ENCODE peak calls at places on chromosomes 3 and 15, in seven cellular contexts. One of them, this sample, is unnamed.

GRCh38 chr3:150635526-150635925 is 32.4 kb downstream of the SELENOT start:
- DNase-seq in CD8-positive, alpha-beta memory T cell: peak; percentile 10
- DNase-seq in astrocyte: no peak
- DNase-seq in CD8-positive, alpha-beta T cell: no peak
- DNase-seq in heart right ventricle: no peak
- DNase-seq in adipocyte: no peak
- DNase-seq in tibial nerve: no peak
- DNase-seq in this sample: no peak

GRCh38 chr15:88799341-88799740 is 3.9 kb upstream of the ACAN start:
- DNase-seq in heart right ventricle: no peak
- DNase-seq in astrocyte: no peak
- DNase-seq in adipocyte: no peak
- DNase-seq in CD8-positive, alpha-beta memory T cell: no peak
- DNase-seq in tibial nerve: no peak
- DNase-seq in CD8-positive, alpha-beta T cell: no peak
- DNase-seq in this sample: no peak

GRCh38 chr3:127081001-127081720 is 98.2 kb downstream of the PLXNA1 start:
- DNase-seq in heart right ventricle: no peak
- DNase-seq in CD8-positive, alpha-beta memory T cell: no peak
- DNase-seq in adipocyte: no peak
- DNase-seq in tibial nerve: no peak
- DNase-seq in astrocyte: no peak
- DNase-seq in CD8-positive, alpha-beta T cell: no peak
- DNase-seq in this sample: no peak

GRCh38 chr3:42148982-42149432 is 57.9 kb downstream of the TRAK1 start:
- DNase-seq in heart right ventricle: peak; percentile 74
- DNase-seq in CD8-positive, alpha-beta memory T cell: no peak
- DNase-seq in astrocyte: peak; percentile 88
- DNase-seq in adipocyte: peak; percentile 68
- DNase-seq in tibial nerve: peak; percentile 62
- DNase-seq in CD8-positive, alpha-beta T cell: no peak
- DNase-seq in this sample: peak; percentile 13

GRCh38 chr15:30038667-30039523 is 43.9 kb upstream of the GOLGA8J start:
- DNase-seq in adipocyte: no peak
- DNase-seq in tibial nerve: no peak
- DNase-seq in CD8-positive, alpha-beta memory T cell: no peak
- DNase-seq in astrocyte: no peak
- DNase-seq in CD8-positive, alpha-beta T cell: no peak
- DNase-seq in heart right ventricle: no peak
- DNase-seq in this sample: peak; percentile 95

GRCh38 chr15:50024183-50024795 is 94.7 kb downstream of the ATP8B4 start:
- DNase-seq in adipocyte: peak; percentile 30
- DNase-seq in heart right ventricle: no peak
- DNase-seq in astrocyte: no peak
- DNase-seq in CD8-positive, alpha-beta memory T cell: no peak
- DNase-seq in CD8-positive, alpha-beta T cell: no peak
- DNase-seq in tibial nerve: peak; percentile 13
- DNase-seq in this sample: no peak

GRCh38 chr15:94584833-94585244 is 353.5 kb downstream of the MCTP2 start:
- DNase-seq in CD8-positive, alpha-beta T cell: peak; percentile 57
- DNase-seq in tibial nerve: no peak
- DNase-seq in astrocyte: peak; percentile 23
- DNase-seq in heart right ventricle: peak; percentile 8
- DNase-seq in adipocyte: no peak
- DNase-seq in CD8-positive, alpha-beta memory T cell: peak; percentile 49
- DNase-seq in this sample: no peak

GRCh38 chr15:75921732-75922703 is 18.3 kb downstream of the FBXO22 start:
- DNase-seq in CD8-positive, alpha-beta T cell: no peak
- DNase-seq in adipocyte: peak; percentile 69
- DNase-seq in astrocyte: peak; percentile 51
- DNase-seq in heart right ventricle: peak; percentile 32
- DNase-seq in CD8-positive, alpha-beta memory T cell: no peak
- DNase-seq in tibial nerve: peak; percentile 74
- DNase-seq in this sample: peak; percentile 80

GRCh38 chr3:181442066-181442465 is 269.7 kb upstream of the SOX2 start:
- DNase-seq in astrocyte: no peak
- DNase-seq in tibial nerve: no peak
- DNase-seq in CD8-positive, alpha-beta memory T cell: no peak
- DNase-seq in adipocyte: no peak
- DNase-seq in CD8-positive, alpha-beta T cell: no peak
- DNase-seq in heart right ventricle: no peak
- DNase-seq in this sample: no peak

GRCh38 chr3:11290743-11291680 is 18.8 kb downstream of the ATG7 start:
- DNase-seq in heart right ventricle: no peak
- DNase-seq in tibial nerve: no peak
- DNase-seq in astrocyte: peak; percentile 74
- DNase-seq in CD8-positive, alpha-beta memory T cell: peak; percentile 49
- DNase-seq in adipocyte: peak; percentile 40
- DNase-seq in CD8-positive, alpha-beta T cell: peak; percentile 41
- DNase-seq in this sample: peak; percentile 44

GRCh38 chr3:67016522-67017080 is 18.5 kb downstream of the KBTBD8 start:
- DNase-seq in CD8-positive, alpha-beta memory T cell: no peak
- DNase-seq in astrocyte: no peak
- DNase-seq in adipocyte: no peak
- DNase-seq in heart right ventricle: no peak
- DNase-seq in tibial nerve: no peak
- DNase-seq in CD8-positive, alpha-beta T cell: no peak
- DNase-seq in this sample: no peak

GRCh38 chr15:101167791-101168462 is 83.9 kb downstream of the CHSY1 start:
- DNase-seq in tibial nerve: peak; percentile 55
- DNase-seq in CD8-positive, alpha-beta T cell: peak; percentile 68
- DNase-seq in adipocyte: peak; percentile 16
- DNase-seq in astrocyte: peak; percentile 99
- DNase-seq in CD8-positive, alpha-beta memory T cell: no peak
- DNase-seq in heart right ventricle: peak; percentile 86
- DNase-seq in this sample: peak; percentile 92

GRCh38 chr3:127052121-127052561 is 69.2 kb downstream of the PLXNA1 start:
- DNase-seq in adipocyte: no peak
- DNase-seq in heart right ventricle: peak; percentile 35
- DNase-seq in CD8-positive, alpha-beta memory T cell: no peak
- DNase-seq in astrocyte: no peak
- DNase-seq in tibial nerve: peak; percentile 61
- DNase-seq in CD8-positive, alpha-beta T cell: no peak
- DNase-seq in this sample: peak; percentile 35

GRCh38 chr3:196178993-196179379 is 32.2 kb downstream of the ZDHHC19 start:
- DNase-seq in tibial nerve: no peak
- DNase-seq in CD8-positive, alpha-beta T cell: no peak
- DNase-seq in astrocyte: no peak
- DNase-seq in CD8-positive, alpha-beta memory T cell: no peak
- DNase-seq in heart right ventricle: no peak
- DNase-seq in adipocyte: no peak
- DNase-seq in this sample: no peak

GRCh38 chr3:196180346-196180745 is 30.9 kb downstream of the ZDHHC19 start:
- DNase-seq in adipocyte: no peak
- DNase-seq in CD8-positive, alpha-beta T cell: no peak
- DNase-seq in astrocyte: no peak
- DNase-seq in tibial nerve: no peak
- DNase-seq in heart right ventricle: no peak
- DNase-seq in CD8-positive, alpha-beta memory T cell: no peak
- DNase-seq in this sample: no peak

GRCh38 chr3:196177967-196178366 is 33.2 kb downstream of the ZDHHC19 start:
- DNase-seq in CD8-positive, alpha-beta memory T cell: no peak
- DNase-seq in adipocyte: no peak
- DNase-seq in tibial nerve: no peak
- DNase-seq in CD8-positive, alpha-beta T cell: no peak
- DNase-seq in heart right ventricle: no peak
- DNase-seq in astrocyte: no peak
- DNase-seq in this sample: no peak

GRCh38 chr3:196181127-196181546 is 30.1 kb downstream of the ZDHHC19 start:
- DNase-seq in CD8-positive, alpha-beta T cell: no peak
- DNase-seq in tibial nerve: no peak
- DNase-seq in heart right ventricle: no peak
- DNase-seq in astrocyte: no peak
- DNase-seq in CD8-positive, alpha-beta memory T cell: no peak
- DNase-seq in adipocyte: no peak
- DNase-seq in this sample: no peak

GRCh38 chr3:196179380-196180308 is 31.6 kb downstream of the ZDHHC19 start:
- DNase-seq in astrocyte: peak; percentile 93
- DNase-seq in CD8-positive, alpha-beta memory T cell: peak; percentile 89
- DNase-seq in CD8-positive, alpha-beta T cell: peak; percentile 97
- DNase-seq in adipocyte: peak; percentile 45
- DNase-seq in heart right ventricle: no peak
- DNase-seq in tibial nerve: no peak
- DNase-seq in this sample: peak; percentile 70
- H3K4me3 ChIP-seq in astrocyte: peak overlapping the region; percentile 24
- H3K4me3 ChIP-seq in CD8-positive, alpha-beta memory T cell: peak overlapping the region; percentile 40
- H3K4me3 ChIP-seq in CD8-positive, alpha-beta T cell: peak overlapping the region; percentile 32
- H3K4me3 ChIP-seq in adipocyte: no peak overlapping the region
- H3K4me3 ChIP-seq in heart right ventricle: no peak overlapping the region
- H3K4me3 ChIP-seq in tibial nerve: no peak overlapping the region
- H3K4me3 ChIP-seq in this sample: no peak overlapping the region

GRCh38 chr15:24076090-24076784 is 389.1 kb upstream of the NDN start:
- DNase-seq in CD8-positive, alpha-beta memory T cell: no peak
- DNase-seq in heart right ventricle: no peak
- DNase-seq in tibial nerve: no peak
- DNase-seq in CD8-positive, alpha-beta T cell: no peak
- DNase-seq in astrocyte: no peak
- DNase-seq in adipocyte: no peak
- DNase-seq in this sample: no peak

GRCh38 chr15:24078310-24079029 is 391.4 kb upstream of the NDN start:
- DNase-seq in heart right ventricle: no peak
- DNase-seq in CD8-positive, alpha-beta T cell: no peak
- DNase-seq in adipocyte: no peak
- DNase-seq in CD8-positive, alpha-beta memory T cell: no peak
- DNase-seq in tibial nerve: no peak
- DNase-seq in astrocyte: no peak
- DNase-seq in this sample: no peak

DNA sequence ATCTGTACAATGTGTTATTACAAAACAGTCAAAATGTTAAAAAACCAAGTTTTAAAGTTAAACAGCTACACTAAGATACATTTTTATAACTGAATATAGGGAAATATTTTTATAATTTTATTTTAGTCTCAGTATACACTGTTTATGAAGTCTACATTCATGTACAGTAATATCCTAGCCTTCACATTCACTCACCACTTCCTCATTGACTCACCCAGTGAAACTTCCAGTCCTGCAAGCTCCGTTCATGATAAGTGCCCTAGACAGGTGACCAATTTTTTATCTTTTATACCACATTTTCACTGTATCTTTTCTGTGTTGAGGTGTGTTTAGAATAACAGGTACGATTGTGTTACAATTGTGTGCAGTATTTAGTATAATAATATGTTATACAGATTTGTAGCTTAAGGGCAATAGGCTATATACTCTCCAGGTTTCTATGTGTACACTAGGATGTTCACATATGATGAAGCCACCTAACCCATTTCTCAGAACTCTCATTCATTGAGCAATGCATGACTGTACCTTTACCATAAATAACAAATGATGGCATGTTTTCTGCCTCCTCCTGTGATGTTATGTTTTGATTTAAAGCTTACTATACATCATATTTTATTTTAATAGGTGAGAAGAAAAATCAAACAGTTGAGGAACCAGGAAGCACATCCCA is 388.4 kb upstream of the NDN start:
- DNase-seq in astrocyte: no peak
- DNase-seq in tibial nerve: no peak
- DNase-seq in CD8-positive, alpha-beta T cell: no peak
- DNase-seq in heart right ventricle: no peak
- DNase-seq in CD8-positive, alpha-beta memory T cell: no peak
- DNase-seq in adipocyte: no peak
- DNase-seq in this sample: no peak
- H3K9me3 ChIP-seq in astrocyte: no peaks in the 10 kb centered on the region
- H3K9me3 ChIP-seq in tibial nerve: no peaks in the 10 kb centered on the region
- H3K9me3 ChIP-seq in CD8-positive, alpha-beta T cell: no peaks in the 10 kb centered on the region
- H3K9me3 ChIP-seq in heart right ventricle: peaks cover 4% of the 10 kb centered on the region
- H3K9me3 ChIP-seq in CD8-positive, alpha-beta memory T cell: no peaks in the 10 kb centered on the region
- H3K9me3 ChIP-seq in adipocyte: peaks cover 8% of the 10 kb centered on the region
- H3K9me3 ChIP-seq in this sample: no peaks in the 10 kb centered on the region

GRCh38 chr3:14170569-14171159 is 7.7 kb downstream of the XPC start:
- DNase-seq in tibial nerve: no peak
- DNase-seq in heart right ventricle: no peak
- DNase-seq in CD8-positive, alpha-beta memory T cell: no peak
- DNase-seq in adipocyte: peak; percentile 75
- DNase-seq in CD8-positive, alpha-beta T cell: no peak
- DNase-seq in astrocyte: peak; percentile 81
- DNase-seq in this sample: no peak
- H3K36me3 ChIP-seq in tibial nerve: peaks cover 40% of the 10 kb centered on the region
- H3K36me3 ChIP-seq in heart right ventricle: peaks cover 7% of the 10 kb centered on the region
- H3K36me3 ChIP-seq in CD8-positive, alpha-beta memory T cell: peaks cover 70% of the 10 kb centered on the region
- H3K36me3 ChIP-seq in adipocyte: peaks cover 72% of the 10 kb centered on the region
- H3K36me3 ChIP-seq in CD8-positive, alpha-beta T cell: peaks cover 67% of the 10 kb centered on the region
- H3K36me3 ChIP-seq in astrocyte: peaks cover 46% of the 10 kb centered on the region
- H3K36me3 ChIP-seq in this sample: peaks cover 25% of the 10 kb centered on the region

DNA sequence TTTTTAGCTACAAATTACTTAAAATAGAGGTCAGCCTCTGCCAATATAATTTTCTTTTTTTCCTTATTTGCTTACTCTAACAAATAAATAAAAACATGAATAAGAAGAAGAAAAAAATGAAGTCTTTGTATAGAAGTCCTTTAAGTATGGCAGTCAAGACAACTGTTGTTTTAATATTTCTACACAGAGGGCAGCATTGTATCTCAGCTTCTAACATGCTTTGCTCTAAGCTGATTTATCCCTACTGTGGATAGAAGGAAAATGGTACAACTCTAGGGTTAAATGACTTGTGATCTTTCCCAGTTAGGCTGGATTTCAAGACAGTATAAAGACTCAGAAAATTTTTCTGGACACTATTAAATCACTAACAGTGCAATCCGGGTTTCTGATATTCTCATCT is 104.3 kb upstream of the MEIS2 start:
- DNase-seq in CD8-positive, alpha-beta T cell: no peak
- DNase-seq in heart right ventricle: no peak
- DNase-seq in astrocyte: no peak
- DNase-seq in tibial nerve: no peak
- DNase-seq in adipocyte: no peak
- DNase-seq in CD8-positive, alpha-beta memory T cell: no peak
- DNase-seq in this sample: no peak
- H3K4me3 ChIP-seq in CD8-positive, alpha-beta T cell: no peak overlapping the region
- H3K4me3 ChIP-seq in heart right ventricle: no peak overlapping the region
- H3K4me3 ChIP-seq in astrocyte: no peak overlapping the region
- H3K4me3 ChIP-seq in tibial nerve: no peak overlapping the region
- H3K4me3 ChIP-seq in adipocyte: no peak overlapping the region
- H3K4me3 ChIP-seq in CD8-positive, alpha-beta memory T cell: no peak overlapping the region
- H3K4me3 ChIP-seq in this sample: no peak overlapping the region

This sample was measured in MG63.